ENCODE peak calls at places on chromosomes 7 and 10, in six cellular contexts. U is GM23338, O is esophagus squamous epithelium, K is H9, G is mesothelial cell of epicardium, X is kidney epithelial cell. T is an unnamed sample.

GRCh38 chr7:147193476-147193875 is 1076.9 kb downstream of the CNTNAP2 start:
- DNase-seq in U (peak), O (no peak), K (no peak), G (no peak), X (no peak), T (no peak)

GRCh38 chr7:29879609-29880008 is 73.3 kb downstream of the WIPF3 start:
- DNase-seq in U (no peak), O (no peak), K (no peak), G (no peak), X (no peak), T (no peak)

GRCh38 chr7:43781726-43782607 is 23.5 kb downstream of the BLVRA start:
- DNase-seq in U (no peak), O (no peak), K (no peak), G (no peak), X (no peak), T (no peak)

GRCh38 chr7:71131256-71131752 is 640 bp upstream of the GALNT17 start:
- DNase-seq in U (peak), O (no peak), K (peak), G (peak), X (no peak), T (peak)

GRCh38 chr7:141654551-141654950 is 47.4 kb downstream of the DENND11 start:
- DNase-seq in U (peak), O (no peak), K (peak), G (no peak), X (peak), T (peak)

GRCh38 chr10:98407017-98407743 is 7.8 kb downstream of the PYROXD2 start:
- DNase-seq in U (no peak), O (no peak), K (no peak), G (no peak), X (no peak), T (no peak)

GRCh38 chr10:122471531-122472177 is 10.3 kb downstream of the HTRA1 start:
- DNase-seq in U (no peak), O (no peak), K (no peak), G (no peak), X (no peak), T (no peak)

GRCh38 chr7:41478187-41478586 is 224.7 kb downstream of the INHBA start:
- DNase-seq in U (no peak), O (no peak), K (no peak), G (no peak), X (no peak), T (no peak)

GRCh38 chr7:143355450-143356385 is 6.8 kb downstream of the FAM131B start:
- DNase-seq in U (peak), O (no peak), K (no peak), G (no peak), X (no peak), T (no peak)

GRCh38 chr10:114432704-114433103 is 28.4 kb upstream of the AFAP1L2 start:
- DNase-seq in U (no peak), O (no peak), K (no peak), G (no peak), X (no peak), T (no peak)

GRCh38 chr7:55065511-55066229 is 46.9 kb downstream of the EGFR start:
- DNase-seq in U (peak), O (no peak), K (peak), G (no peak), X (no peak), T (peak)

GRCh38 chr10:9545073-9545472 is 1472.6 kb upstream of the CELF2 start:
- DNase-seq in U (peak), O (no peak), K (no peak), G (no peak), X (no peak), T (no peak)

GRCh38 chr10:33120700-33121099 is 162.7 kb upstream of the ITGB1 start:
- DNase-seq in U (no peak), O (no peak), K (no peak), G (no peak), X (no peak), T (no peak)

GRCh38 chr7:27156901-27157716 is 634 bp upstream of the HOXA7 start:
- DNase-seq in U (no peak), O (no peak), K (peak), G (peak), X (no peak), T (peak)

GRCh38 chr10:47277352-47278151 is 22.4 kb upstream of the GDF10 start:
- DNase-seq in U (peak), O (no peak), K (no peak), G (no peak), X (no peak), T (no peak)

DNA sequence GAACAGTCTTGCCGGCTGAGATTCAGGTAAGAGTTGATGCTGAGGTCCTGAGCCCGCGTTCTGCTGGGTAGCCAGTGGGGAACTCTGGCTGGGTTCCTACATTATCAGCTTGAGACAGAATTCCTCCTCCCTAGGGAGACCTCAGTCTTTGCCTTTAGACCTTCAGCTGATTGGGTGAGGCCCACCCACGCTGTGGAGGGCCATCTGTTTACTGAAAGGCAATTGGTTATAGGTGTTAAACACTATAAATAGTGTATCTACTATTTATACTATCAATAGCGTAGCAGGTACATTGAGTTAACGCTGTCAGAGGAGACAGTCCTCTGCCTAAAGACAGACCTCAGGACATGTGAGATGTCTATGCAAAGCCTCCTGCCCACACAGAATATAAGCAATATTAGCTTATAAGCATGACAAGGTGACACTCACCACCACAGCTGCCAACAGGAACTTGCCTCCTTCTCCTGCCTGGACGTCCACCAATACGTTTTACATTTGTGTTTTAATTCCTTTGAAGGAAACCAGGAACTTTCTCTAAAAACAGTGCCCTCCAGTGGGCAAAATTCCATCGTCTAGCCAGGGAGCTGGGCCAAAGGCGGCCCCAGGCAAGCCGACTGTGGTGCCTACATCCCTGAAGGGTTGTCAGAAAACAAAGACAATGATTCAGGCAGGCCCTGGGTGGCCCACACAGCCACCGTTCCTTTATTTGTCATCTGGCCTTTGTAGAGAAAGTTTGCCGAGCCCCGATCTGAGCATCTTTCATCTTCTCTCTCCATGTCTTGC is 58.8 kb downstream of the INSIG1 start:
- DNase-seq in U (peak), O (no peak), K (peak), G (no peak), X (no peak), T (no peak)
- TF ChIP-seq CTCF in U (peak), O (peak), K (peak), G (no peak), X (peak), T (peak)

DNA sequence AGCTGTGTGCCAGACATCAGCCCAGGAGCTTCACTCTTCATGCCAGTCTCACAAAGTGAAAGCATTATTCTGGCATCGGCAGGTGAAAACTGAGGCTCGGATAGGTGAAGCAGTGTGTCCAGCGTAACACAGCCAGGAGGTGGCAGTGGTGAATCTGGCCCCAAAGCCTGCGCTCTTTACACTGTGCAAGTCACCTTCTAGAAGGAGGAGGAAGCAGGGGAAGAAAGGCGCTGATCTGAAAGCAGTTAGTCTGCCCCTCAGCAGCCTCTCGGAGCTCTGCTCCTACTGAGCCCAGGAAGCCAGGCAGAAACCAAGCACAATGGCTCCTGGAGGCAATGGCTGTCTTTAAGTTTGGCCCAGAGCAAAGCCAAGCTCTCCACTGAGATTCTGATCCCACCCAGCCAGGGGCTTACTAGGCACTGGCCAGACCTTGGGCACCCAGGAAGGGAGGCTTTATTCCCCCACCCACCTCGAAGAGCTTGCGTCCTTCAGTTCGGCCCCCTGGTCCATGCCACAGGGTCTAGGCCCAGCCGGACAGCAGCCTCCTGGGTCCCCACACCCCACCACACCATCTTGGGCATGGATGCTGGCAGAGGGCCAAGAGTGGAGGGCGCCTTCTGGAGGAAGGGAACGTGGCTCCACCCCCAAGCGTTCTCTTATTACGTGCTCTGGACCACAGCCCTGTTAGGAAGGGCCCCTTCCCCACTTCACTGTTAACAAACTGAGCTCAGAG is 104.5 kb downstream of the GRID1 start:
- DNase-seq in U (peak), O (no peak), K (peak), G (peak), X (no peak), T (peak)
- TF ChIP-seq CTCF in U (peak), O (peak), K (peak), G (no peak), X (peak), T (no peak)

DNA sequence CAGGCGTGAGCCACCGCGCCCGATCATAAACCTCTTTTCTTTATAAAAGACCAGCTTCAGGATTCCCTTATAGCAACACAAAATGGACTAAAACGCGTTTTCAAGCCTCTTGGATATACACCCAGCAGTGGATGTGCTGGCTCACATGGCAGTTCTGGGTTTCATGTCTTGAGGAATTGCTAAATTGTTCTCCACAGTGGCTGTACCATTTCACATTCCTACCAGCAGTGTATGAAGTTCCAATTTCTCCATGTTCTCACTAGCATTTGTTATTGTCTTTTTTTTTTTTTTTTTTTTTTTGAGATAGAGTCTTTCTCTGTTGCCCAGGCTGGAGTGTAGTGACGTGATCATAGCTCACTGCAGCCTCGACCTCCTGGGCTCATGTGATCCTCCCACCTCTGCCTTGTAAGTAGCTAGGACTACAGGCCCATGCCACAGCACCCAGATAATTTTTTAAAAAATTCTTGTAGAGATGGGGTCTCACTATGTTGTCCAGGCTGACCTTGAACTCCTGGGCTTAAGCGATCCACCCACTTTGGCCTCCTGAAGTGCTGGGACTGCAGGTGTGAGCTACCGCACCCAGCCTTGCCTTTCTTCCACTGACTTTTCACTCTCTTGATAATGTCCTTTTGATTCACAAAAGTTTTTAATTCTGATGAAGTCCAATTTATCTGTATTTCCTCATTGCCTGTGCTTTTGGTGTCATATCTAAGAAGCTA is 17.4 kb downstream of the TECPR1 start:
- DNase-seq in U (no peak), O (no peak), K (no peak), G (no peak), X (no peak), T (no peak)
- TF ChIP-seq CTCF in U (no peak), O (no peak), K (no peak), G (no peak), X (no peak), T (no peak)

GRCh38 chr10:58001159-58001558 is 266.5 kb downstream of the IPMK start:
- DNase-seq in U (no peak), O (no peak), K (no peak), G (no peak), X (no peak), T (no peak)

GRCh38 chr10:58003945-58004344 is 263.7 kb downstream of the IPMK start:
- DNase-seq in U (no peak), O (no peak), K (no peak), G (no peak), X (no peak), T (no peak)
- TF ChIP-seq CTCF in U (no peak), O (no peak), K (no peak), G (no peak), X (no peak), T (no peak)

GRCh38 chr7:151871904-151872303 is 5.0 kb downstream of the PRKAG2 start:
- DNase-seq in U (no peak), O (no peak), K (no peak), G (no peak), X (no peak), T (no peak)
- TF ChIP-seq CTCF in U (no peak), O (no peak), K (peak), G (no peak), X (no peak), T (no peak)

DNA sequence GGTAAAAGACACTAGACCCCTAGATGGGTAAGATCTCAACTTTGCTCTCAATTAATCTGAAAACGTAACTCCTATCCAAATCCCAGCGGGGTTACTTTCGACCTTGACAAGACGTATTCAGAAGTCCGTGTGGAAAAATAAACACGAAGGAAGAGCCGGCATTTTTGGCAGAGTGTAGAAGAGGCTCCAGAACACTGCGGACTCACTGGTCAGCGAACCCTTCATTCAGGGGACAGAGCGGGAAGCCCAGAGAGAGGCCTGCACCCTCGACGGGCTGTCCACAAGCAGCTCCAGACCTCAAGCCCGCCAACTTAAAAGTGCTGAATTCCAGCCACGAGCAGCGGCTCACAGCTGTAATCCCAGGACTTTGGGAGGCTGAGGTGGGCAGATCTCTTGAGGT is 54.7 kb downstream of the DPYSL4 start:
- DNase-seq in U (no peak), O (no peak), K (no peak), G (no peak), X (no peak), T (no peak)
- TF ChIP-seq CTCF in U (no peak), O (no peak), K (no peak), G (no peak), X (no peak), T (no peak)

DNA sequence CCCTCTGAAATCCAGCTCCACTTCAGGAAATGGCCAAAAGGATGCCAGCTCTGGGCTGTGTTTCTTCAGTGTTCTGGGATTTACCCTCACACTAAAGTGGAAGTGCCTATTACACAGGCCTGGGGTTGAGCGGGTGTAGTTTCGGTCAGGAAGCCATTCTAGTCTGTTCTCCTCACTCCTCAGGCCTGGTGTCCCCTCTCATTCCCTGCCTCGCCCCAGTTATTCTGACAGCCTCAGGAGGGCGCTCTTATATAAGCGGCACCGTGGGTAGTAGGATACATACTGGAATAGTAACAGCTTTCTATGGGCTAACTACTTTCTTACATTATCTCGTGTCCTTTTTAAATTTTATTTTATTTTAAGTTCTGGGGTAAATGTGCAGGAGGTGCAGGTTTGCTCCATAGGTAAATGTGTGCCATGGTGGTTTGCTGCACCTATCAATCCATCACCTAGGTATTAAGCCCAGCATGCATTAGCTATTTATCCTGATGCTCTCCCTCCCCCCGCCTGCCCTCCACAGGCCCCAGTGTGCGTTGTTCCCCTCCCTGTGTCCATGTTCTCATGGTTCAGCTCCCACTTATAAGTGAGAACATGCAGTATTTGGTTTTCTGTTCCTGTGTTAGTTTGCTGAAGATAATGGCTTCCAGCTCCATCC is 12.2 kb upstream of the LGI1 start:
- DNase-seq in U (peak), O (no peak), K (peak), G (no peak), X (no peak), T (no peak)
- TF ChIP-seq CTCF in U (peak), O (no peak), K (peak), G (no peak), X (peak), T (peak)

GRCh38 chr7:101077303-101078086 is 7.8 kb upstream of the TRIM56 start:
- DNase-seq in U (peak), O (no peak), K (peak), G (peak), X (peak), T (peak)
- TF ChIP-seq CTCF in U (peak), O (peak), K (peak), G (peak), X (peak), T (peak)

GRCh38 chr10:86440874-86441838 is 74.6 kb upstream of the GRID1 start:
- DNase-seq in U (no peak), O (no peak), K (no peak), G (no peak), X (peak), T (no peak)

GRCh38 chr10:86438091-86438749 is 71.6 kb upstream of the GRID1 start:
- DNase-seq in U (no peak), O (no peak), K (no peak), G (no peak), X (no peak), T (no peak)

GRCh38 chr10:86436963-86437362 is 70.4 kb upstream of the GRID1 start:
- DNase-seq in U (peak), O (no peak), K (no peak), G (no peak), X (no peak), T (no peak)

GRCh38 chr10:86437447-86437846 is 70.9 kb upstream of the GRID1 start:
- DNase-seq in U (no peak), O (no peak), K (no peak), G (no peak), X (no peak), T (no peak)

GRCh38 chr10:86439544-86439943 is 72.9 kb upstream of the GRID1 start:
- DNase-seq in U (no peak), O (no peak), K (no peak), G (no peak), X (peak), T (no peak)
- TF ChIP-seq CTCF in U (no peak), O (no peak), K (no peak), G (no peak), X (no peak), T (no peak)

T was measured in nephron progenitor cell.